ENCODE peak calls at places on chromosomes 6 and 20, in four cellular contexts. One of them, this sample, is unnamed.

GRCh38 chr6:22658934-22659333 is 89.6 kb downstream of the HDGFL1 start:
- DNase-seq in fibroblast of pulmonary artery: no peak
- DNase-seq in stomach: no peak
- DNase-seq in PC-3: no peak
- DNase-seq in this sample: no peak

GRCh38 chr6:45454008-45454911 is 76.5 kb upstream of the SUPT3H start:
- DNase-seq in PC-3: peak
- DNase-seq in stomach: no peak
- DNase-seq in fibroblast of pulmonary artery: peak
- DNase-seq in this sample: no peak

GRCh38 chr6:31336872-31337496 is 20.0 kb downstream of the HLA-B start:
- DNase-seq in PC-3: no peak
- DNase-seq in fibroblast of pulmonary artery: no peak
- DNase-seq in stomach: no peak
- DNase-seq in this sample: peak

GRCh38 chr6:161921602-161922400 is 647.9 kb upstream of the AGPAT4 start:
- DNase-seq in fibroblast of pulmonary artery: no peak
- DNase-seq in PC-3: no peak
- DNase-seq in stomach: no peak
- DNase-seq in this sample: no peak

GRCh38 chr6:18117136-18117535 is 5.3 kb downstream of the NHLRC1 start:
- DNase-seq in fibroblast of pulmonary artery: no peak
- DNase-seq in stomach: no peak
- DNase-seq in PC-3: no peak
- DNase-seq in this sample: no peak

GRCh38 chr6:35014786-35015185 is 125.7 kb downstream of the ANKS1A start:
- DNase-seq in stomach: no peak
- DNase-seq in fibroblast of pulmonary artery: peak
- DNase-seq in PC-3: peak
- DNase-seq in this sample: no peak

GRCh38 chr6:24494726-24495515 is at the start of gene ALDH5A1:
- DNase-seq in PC-3: peak
- DNase-seq in fibroblast of pulmonary artery: peak
- DNase-seq in stomach: peak
- DNase-seq in this sample: peak

GRCh38 chr6:78629154-78629721 is 238.1 kb upstream of the IRAK1BP1 start:
- DNase-seq in fibroblast of pulmonary artery: peak
- DNase-seq in stomach: no peak
- DNase-seq in PC-3: no peak
- DNase-seq in this sample: no peak

GRCh38 chr20:4788314-4788713 is 66.6 kb downstream of the PRND start:
- DNase-seq in stomach: no peak
- DNase-seq in PC-3: no peak
- DNase-seq in fibroblast of pulmonary artery: no peak
- DNase-seq in this sample: no peak

GRCh38 chr6:150180517-150180916 is 37.7 kb downstream of the PPP1R14C start:
- DNase-seq in fibroblast of pulmonary artery: no peak
- DNase-seq in PC-3: no peak
- DNase-seq in stomach: no peak
- DNase-seq in this sample: no peak
- TF ChIP-seq CTCF in fibroblast of pulmonary artery: no peak
- TF ChIP-seq CTCF in PC-3: no peak
- TF ChIP-seq CTCF in stomach: no peak
- TF ChIP-seq CTCF in this sample: no peak

GRCh38 chr20:17644451-17644850 is 37.6 kb downstream of the RRBP1 start:
- DNase-seq in stomach: peak
- DNase-seq in fibroblast of pulmonary artery: no peak
- DNase-seq in PC-3: no peak
- DNase-seq in this sample: no peak

GRCh38 chr20:17642404-17643269 is 39.4 kb downstream of the RRBP1 start:
- DNase-seq in stomach: no peak
- DNase-seq in PC-3: no peak
- DNase-seq in fibroblast of pulmonary artery: no peak
- DNase-seq in this sample: no peak

GRCh38 chr20:17641993-17642392 is 40.0 kb downstream of the RRBP1 start:
- DNase-seq in stomach: no peak
- DNase-seq in fibroblast of pulmonary artery: no peak
- DNase-seq in PC-3: no peak
- DNase-seq in this sample: no peak

GRCh38 chr20:17645010-17645409 is 37.0 kb downstream of the RRBP1 start:
- DNase-seq in stomach: no peak
- DNase-seq in PC-3: no peak
- DNase-seq in fibroblast of pulmonary artery: no peak
- DNase-seq in this sample: no peak

GRCh38 chr20:17643531-17644188 is 38.4 kb downstream of the RRBP1 start:
- DNase-seq in PC-3: no peak
- DNase-seq in stomach: no peak
- DNase-seq in fibroblast of pulmonary artery: no peak
- DNase-seq in this sample: no peak
- H3K4me3 ChIP-seq in PC-3: no peak
- H3K4me3 ChIP-seq in stomach: no peak
- H3K4me3 ChIP-seq in fibroblast of pulmonary artery: no peak
- H3K4me3 ChIP-seq in this sample: no peak

GRCh38 chr6:27651371-27651732 is 178.4 kb upstream of the ZNF184 start:
- DNase-seq in PC-3: peak
- DNase-seq in stomach: no peak
- DNase-seq in fibroblast of pulmonary artery: no peak
- DNase-seq in this sample: no peak

DNA sequence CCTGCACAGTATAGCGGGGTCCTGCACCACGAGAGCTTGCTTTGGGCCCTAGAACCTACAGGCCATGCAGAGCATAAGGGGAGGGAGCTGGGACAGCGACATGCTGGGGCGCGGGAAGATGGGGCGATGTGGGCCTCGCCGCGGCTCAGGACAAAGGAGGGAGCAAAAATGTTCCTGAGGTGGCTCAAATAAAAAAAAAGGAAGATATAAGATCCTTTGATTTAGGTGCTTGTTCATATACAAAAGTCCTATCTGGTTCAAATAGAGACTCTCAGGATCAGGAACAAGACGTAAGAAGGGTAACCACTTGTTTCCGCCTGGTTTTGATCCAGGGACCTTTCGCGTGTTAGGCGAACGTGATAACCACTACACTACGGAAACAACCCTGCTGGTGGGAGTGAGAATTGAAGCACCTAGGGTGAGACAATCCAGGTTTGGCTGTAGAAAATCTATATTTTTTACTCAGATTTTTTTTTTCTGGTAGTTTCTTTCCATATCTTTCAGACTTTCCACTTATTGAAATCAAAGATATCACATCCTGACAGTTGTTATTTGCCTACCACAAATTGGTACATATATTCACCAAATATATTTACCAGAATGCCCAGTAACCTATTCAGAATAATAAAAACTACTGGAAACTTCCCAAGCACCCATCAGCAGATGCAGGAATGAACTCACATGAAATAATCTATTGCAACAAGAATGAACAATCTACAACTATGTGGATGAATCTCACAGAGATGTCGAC is 177.9 kb upstream of the ZNF184 start:
- DNase-seq in PC-3: peak
- DNase-seq in stomach: no peak
- DNase-seq in fibroblast of pulmonary artery: peak
- DNase-seq in this sample: peak
- TF ChIP-seq CTCF in PC-3: peak
- TF ChIP-seq CTCF in stomach: no peak
- TF ChIP-seq CTCF in fibroblast of pulmonary artery: peak
- TF ChIP-seq CTCF in this sample: peak

DNA sequence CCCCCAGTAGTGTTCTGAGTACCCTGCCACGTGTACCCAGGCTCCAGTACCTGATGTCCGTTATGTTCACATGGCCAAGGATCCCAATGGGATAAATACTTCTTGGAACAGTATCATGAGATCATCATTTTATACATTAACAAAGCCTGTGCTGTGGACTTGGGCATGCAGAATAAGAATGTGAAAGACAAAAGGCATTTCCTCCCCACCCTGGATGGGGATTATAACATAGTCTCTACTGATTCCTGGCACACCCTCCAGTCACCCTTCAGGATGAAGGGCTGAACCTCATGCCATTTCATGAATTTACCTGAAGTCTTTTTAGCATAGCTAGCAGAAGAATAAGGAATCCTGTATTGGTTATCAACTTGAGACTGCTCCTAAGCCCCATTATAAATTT is 2.8 kb downstream of the TNFRSF21 start:
- DNase-seq in stomach: no peak
- DNase-seq in PC-3: peak
- DNase-seq in fibroblast of pulmonary artery: peak
- DNase-seq in this sample: no peak
- H3K4me3 ChIP-seq in stomach: peak
- H3K4me3 ChIP-seq in PC-3: peak
- H3K4me3 ChIP-seq in fibroblast of pulmonary artery: peak
- H3K4me3 ChIP-seq in this sample: no peak

GRCh38 chr20:63218701-63219446 is 2.9 kb upstream of the YTHDF1 start:
- DNase-seq in stomach: no peak
- DNase-seq in fibroblast of pulmonary artery: no peak
- DNase-seq in PC-3: no peak
- DNase-seq in this sample: no peak
- TF ChIP-seq CTCF in stomach: no peak
- TF ChIP-seq CTCF in fibroblast of pulmonary artery: no peak
- TF ChIP-seq CTCF in PC-3: no peak
- TF ChIP-seq CTCF in this sample: no peak

DNA sequence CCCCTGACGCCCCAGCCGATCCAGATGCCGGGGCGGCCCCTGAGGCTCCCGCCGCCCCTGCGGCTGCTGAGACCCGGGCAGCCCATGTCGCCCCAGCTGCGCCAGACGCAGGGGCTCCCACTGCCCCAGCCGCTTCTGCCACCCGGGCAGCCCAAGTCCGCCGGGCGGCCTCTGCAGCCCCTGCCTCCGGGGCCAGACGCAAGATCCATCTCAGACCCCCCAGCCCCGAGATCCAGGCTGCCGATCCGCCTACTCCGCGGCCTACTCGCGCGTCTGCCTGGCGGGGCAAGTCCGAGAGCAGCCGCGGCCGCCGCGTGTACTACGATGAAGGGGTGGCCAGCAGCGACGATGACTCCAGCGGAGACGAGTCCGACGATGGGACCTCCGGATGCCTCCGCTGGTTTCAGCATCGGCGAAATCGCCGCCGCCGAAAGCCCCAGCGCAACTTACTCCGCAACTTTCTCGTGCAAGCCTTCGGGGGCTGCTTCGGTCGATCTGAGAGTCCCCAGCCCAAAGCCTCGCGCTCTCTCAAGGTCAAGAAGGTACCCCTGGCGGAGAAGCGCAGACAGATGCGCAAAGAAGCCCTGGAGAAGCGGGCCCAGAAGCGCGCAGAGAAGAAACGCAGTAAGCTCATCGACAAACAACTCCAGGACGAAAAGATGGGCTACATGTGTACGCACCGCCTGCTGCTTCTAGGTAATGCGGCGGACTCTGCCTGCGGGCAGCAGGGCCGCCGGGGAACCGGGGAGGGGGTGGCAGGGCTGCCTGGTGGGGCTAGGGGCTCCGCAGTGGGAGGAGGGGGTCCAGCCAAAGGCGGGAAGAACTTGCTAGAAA is 2.3 kb downstream of the GNAS start:
- DNase-seq in stomach: no peak
- DNase-seq in fibroblast of pulmonary artery: no peak
- DNase-seq in PC-3: no peak
- DNase-seq in this sample: peak
- H3K4me3 ChIP-seq in stomach: peak
- H3K4me3 ChIP-seq in fibroblast of pulmonary artery: no peak
- H3K4me3 ChIP-seq in PC-3: peak
- H3K4me3 ChIP-seq in this sample: no peak